ENCODE peak calls at places on chromosomes 13 and 19, in ten cellular contexts. E is heart left ventricle; M is IMR-90; G is fibroblast of lung; P is fibroblast of pulmonary artery; N is CD4-positive, alpha-beta memory T cell; V is H7; C is SJSA1; Y is tibial nerve; I is CD8-positive, alpha-beta T cell. Z is an unnamed sample.

GRCh38 chr19:28886708-28887107 is 326.2 kb downstream of the UQCRFS1 start:
- DNase-seq in E (no peak), M (no peak), G (no peak), P (no peak), N (no peak), V (no peak), C (no peak), Y (no peak), I (no peak), Z (no peak)

GRCh38 chr19:35098413-35099049 is 17.1 kb upstream of the FXYD3 start:
- DNase-seq in E (peak; percentile 38), M (no peak), G (no peak), P (no peak), N (no peak), V (no peak), C (no peak), Y (no peak), I (no peak), Z (no peak)

GRCh38 chr19:32201661-32202060 is 143.7 kb upstream of the ZNF507 start:
- DNase-seq in E (no peak), M (no peak), G (no peak), P (no peak), N (no peak), V (no peak), C (no peak), Y (no peak), I (no peak), Z (no peak)

GRCh38 chr13:51590966-51591627 is 6.8 kb downstream of the WDFY2 start:
- DNase-seq in E (no peak), M (peak; percentile 90), G (peak; percentile 90), P (peak; percentile 96), N (no peak), V (no peak), C (peak; percentile 55), Y (peak; percentile 43), I (no peak), Z (no peak)

GRCh38 chr19:6172074-6172863 is 36.8 kb downstream of the ACSBG2 start:
- DNase-seq in E (no peak), M (no peak), G (no peak), P (no peak), N (no peak), V (no peak), C (no peak), Y (no peak), I (no peak), Z (no peak)

GRCh38 chr19:23294141-23294540 is 43.9 kb upstream of the ZNF724 start:
- DNase-seq in E (no peak), M (no peak), G (no peak), P (no peak), N (no peak), V (no peak), C (no peak), Y (no peak), I (no peak), Z (no peak)

GRCh38 chr19:18442941-18443340 is 5.0 kb upstream of the ISYNA1 start:
- DNase-seq in E (no peak), M (no peak), G (no peak), P (no peak), N (no peak), V (no peak), C (no peak), Y (no peak), I (no peak), Z (no peak)

GRCh38 chr19:13825489-13826475 is 30.5 kb downstream of the ZSWIM4 start:
- DNase-seq in E (no peak), M (no peak), G (no peak), P (no peak), N (no peak), V (peak; percentile 96), C (no peak), Y (no peak), I (no peak), Z (no peak)

GRCh38 chr13:60328073-60328472 is 68.9 kb upstream of the TDRD3 start:
- DNase-seq in E (no peak), M (no peak), G (no peak), P (no peak), N (no peak), V (no peak), C (no peak), Y (no peak), I (no peak), Z (no peak)

GRCh38 chr13:38349386-38350113 is at the start of gene UFM1:
- DNase-seq in E (peak; percentile 92), M (peak; percentile 96), G (peak; percentile 98), P (peak; percentile 97), N (peak; percentile 92), V (peak; percentile 77), C (peak; percentile 97), Y (peak; percentile 85), I (peak; percentile 79), Z (peak; percentile 94)

GRCh38 chr13:42333613-42334328 is 61.8 kb downstream of the AKAP11 start:
- DNase-seq in E (no peak), M (peak; percentile 22), G (peak; percentile 71), P (peak; percentile 67), N (no peak), V (no peak), C (peak; percentile 5), Y (no peak), I (no peak), Z (no peak)

GRCh38 chr13:45873491-45874360 is 22.2 kb upstream of the SIAH3 start:
- DNase-seq in E (no peak), M (no peak), G (no peak), P (peak; percentile 21), N (no peak), V (peak; percentile 55), C (peak; percentile 46), Y (no peak), I (no peak), Z (no peak)

GRCh38 chr13:69363360-69363759 is 744.3 kb upstream of the ATXN8OS start:
- DNase-seq in E (no peak), M (no peak), G (no peak), P (no peak), N (no peak), V (no peak), C (no peak), Y (no peak), I (no peak), Z (no peak)

GRCh38 chr13:109198585-109198984 is 569.2 kb downstream of the MYO16 start:
- DNase-seq in E (no peak), M (peak; percentile 31), G (no peak), P (peak; percentile 10), N (no peak), V (no peak), C (no peak), Y (no peak), I (no peak), Z (no peak)

GRCh38 chr19:48090281-48090802 is 20.3 kb downstream of the PLA2G4C start:
- DNase-seq in E (no peak), M (no peak), G (no peak), P (no peak), N (no peak), V (no peak), C (peak; percentile 55), Y (no peak), I (no peak), Z (no peak)

GRCh38 chr13:60448907-60449510 is 52.0 kb downstream of the TDRD3 start:
- DNase-seq in E (no peak), M (peak; percentile 68), G (peak; percentile 76), P (peak; percentile 81), N (no peak), V (peak; percentile 13), C (peak; percentile 5), Y (peak; percentile 70), I (no peak), Z (no peak)

GRCh38 chr13:43132911-43133310 is 109.5 kb downstream of the DNAJC15 start:
- DNase-seq in E (no peak), M (no peak), G (no peak), P (no peak), N (no peak), V (no peak), C (no peak), Y (no peak), I (no peak), Z (no peak)

GRCh38 chr13:42048625-42049453 is at the start of gene DGKH:
- DNase-seq in E (peak; percentile 90), M (peak; percentile 78), G (peak; percentile 78), P (peak; percentile 77), N (peak; percentile 71), V (peak; percentile 94), C (peak; percentile 77), Y (peak; percentile 64), I (peak; percentile 47), Z (peak; percentile 47)

DNA sequence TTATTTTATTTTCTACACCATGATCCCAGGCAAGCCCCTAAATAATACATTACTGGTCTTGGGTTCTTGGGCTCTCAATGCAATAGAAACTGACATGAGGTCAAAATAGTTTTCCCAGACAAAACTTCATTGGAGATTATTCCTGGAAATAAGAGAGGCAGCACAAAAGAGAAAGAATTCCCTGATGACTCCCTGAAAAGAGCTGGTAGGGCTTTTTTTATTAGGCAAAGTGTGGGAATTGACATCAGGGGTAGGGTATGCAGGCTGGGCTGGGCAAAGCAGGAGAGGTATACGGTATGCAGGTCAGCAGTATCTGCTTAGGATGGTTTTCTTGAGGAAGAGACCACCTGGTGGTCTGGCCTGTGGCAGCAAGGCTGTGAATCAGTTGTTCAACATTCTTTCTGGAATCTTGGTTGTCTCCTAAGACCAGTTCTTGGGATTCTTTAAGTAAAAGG is 9.3 kb upstream of the IGFL3 start:
- DNase-seq in E (no peak), M (no peak), G (peak; percentile 21), P (peak; percentile 10), N (no peak), V (no peak), C (peak; percentile 77), Y (no peak), I (no peak), Z (no peak)
- H3K4me3 ChIP-seq in E (no peak overlapping the region), M (no peak overlapping the region), G (no peak overlapping the region), P (no peak overlapping the region), N (no peak overlapping the region), V (no peak overlapping the region), C (no peak overlapping the region), Y (no peak overlapping the region), I (no peak overlapping the region), Z (no peak overlapping the region)

GRCh38 chr19:30001794-30002193 is 59.8 kb downstream of the URI1 start:
- DNase-seq in E (no peak), M (peak; percentile 19), G (peak; percentile 23), P (peak; percentile 16), N (no peak), V (no peak), C (no peak), Y (no peak), I (no peak), Z (no peak)
- H3K4me3 ChIP-seq in E (no peak overlapping the region), M (no peak overlapping the region), G (no peak overlapping the region), P (no peak overlapping the region), N (no peak overlapping the region), V (no peak overlapping the region), C (no peak overlapping the region), Y (no peak overlapping the region), I (no peak overlapping the region), Z (no peak overlapping the region)

DNA sequence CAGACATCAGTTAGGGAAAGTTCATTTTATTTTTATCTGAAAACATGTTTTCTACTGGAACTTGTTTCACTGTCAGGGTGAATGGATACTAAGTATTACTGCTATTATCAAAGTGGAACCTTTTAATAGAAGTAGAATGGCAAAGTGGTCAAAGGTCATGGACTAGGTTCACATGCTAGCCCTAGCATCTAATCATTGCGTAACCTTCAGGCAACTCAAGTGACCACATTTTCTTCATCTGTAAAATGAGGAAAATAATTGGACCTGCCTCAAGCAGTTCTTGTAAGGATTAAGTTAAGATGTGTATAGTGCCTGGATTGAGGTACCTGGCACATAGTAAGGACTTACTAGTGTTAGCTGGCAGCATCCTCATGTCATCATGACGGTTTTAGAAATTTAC is 5.0 kb downstream of the ZFP28 start:
- DNase-seq in E (no peak), M (no peak), G (no peak), P (no peak), N (no peak), V (no peak), C (no peak), Y (no peak), I (no peak), Z (no peak)
- H3K4me3 ChIP-seq in E (no peak overlapping the region), M (no peak overlapping the region), G (no peak overlapping the region), P (no peak overlapping the region), N (no peak overlapping the region), V (no peak overlapping the region), C (no peak overlapping the region), Y (no peak overlapping the region), I (no peak overlapping the region), Z (no peak overlapping the region)

GRCh38 chr19:38183227-38183914 is 40.7 kb downstream of the DPF1 start:
- DNase-seq in E (peak; percentile 57), M (no peak), G (peak; percentile 23), P (peak; percentile 9), N (no peak), V (peak; percentile 97), C (no peak), Y (peak; percentile 17), I (no peak), Z (no peak)
- H3K4me3 ChIP-seq in E (peak overlapping the region; percentile 33), M (peak overlapping the region; percentile 18), G (peak overlapping the region; percentile 54), P (peak overlapping the region; percentile 41), N (no peak overlapping the region), V (peak overlapping the region; percentile 40), C (no peak overlapping the region), Y (no peak overlapping the region), I (no peak overlapping the region), Z (no peak overlapping the region)

Z was measured in naive thymus-derived CD4-positive, alpha-beta T cell.